ENCODE peak calls at places on chromosomes 6 and 20, in nine cellular contexts. W is kidney; I is aorta; U is colonic mucosa; C is CD4-positive, alpha-beta memory T cell; P is body of pancreas; S is keratinocyte; T is cardiac muscle cell; V is HL-60. R is an unnamed sample.
A peak's percentile ranks its signal among the peaks of the same experiment; 100 is the strongest.

GRCh38 chr6:135586844-135587243 is 89.3 kb upstream of the AHI1 start:
- DNase-seq in W (no peak), I (no peak), U (no peak), C (peak; percentile 28), P (no peak), S (no peak), T (peak; percentile 42), V (no peak), R (no peak)

GRCh38 chr20:10217517-10218410 is 866 bp upstream of the SNAP25 start:
- DNase-seq in W (peak; percentile 85), I (peak; percentile 70), U (no peak), C (no peak), P (peak; percentile 43), S (no peak), T (peak; percentile 99), V (no peak), R (no peak)

GRCh38 chr6:146770965-146771735 is 172.4 kb downstream of the ADGB start:
- DNase-seq in W (peak; percentile 65), I (peak; percentile 75), U (no peak), C (peak; percentile 64), P (peak; percentile 7), S (no peak), T (peak; percentile 13), V (peak; percentile 97), R (peak; percentile 22)

GRCh38 chr6:128112494-128112893 is 211.6 kb upstream of the THEMIS start:
- DNase-seq in W (no peak), I (no peak), U (no peak), C (peak; percentile 9), P (no peak), S (no peak), T (no peak), V (no peak), R (no peak)

GRCh38 chr20:59190509-59190908 is 26.9 kb downstream of the ZNF831 start:
- DNase-seq in W (no peak), I (no peak), U (peak; percentile 17), C (no peak), P (no peak), S (no peak), T (no peak), V (no peak), R (no peak)

GRCh38 chr20:58010666-58011065 is 217.8 kb downstream of the ANKRD60 start:
- DNase-seq in W (no peak), I (no peak), U (peak; percentile 16), C (no peak), P (no peak), S (no peak), T (no peak), V (no peak), R (no peak)

GRCh38 chr6:34391023-34391485 is 1.4 kb downstream of the NUDT3 start:
- DNase-seq in W (no peak), I (peak; percentile 59), U (peak; percentile 31), C (no peak), P (peak; percentile 36), S (no peak), T (peak; percentile 88), V (peak; percentile 70), R (no peak)

GRCh38 chr6:47138046-47138445 is 95.9 kb upstream of the ADGRF1 start:
- DNase-seq in W (no peak), I (no peak), U (no peak), C (no peak), P (no peak), S (no peak), T (no peak), V (no peak), R (no peak)

GRCh38 chr6:31729515-31729978 is 448 bp upstream of the DDAH2 start:
- DNase-seq in W (peak; percentile 97), I (peak; percentile 96), U (peak; percentile 97), C (peak; percentile 77), P (peak; percentile 87), S (no peak), T (peak; percentile 89), V (peak; percentile 83), R (peak; percentile 78)

GRCh38 chr6:36545767-36546663 is 1.3 kb downstream of the STK38 start:
- DNase-seq in W (no peak), I (no peak), U (peak; percentile 34), C (peak; percentile 27), P (no peak), S (no peak), T (peak; percentile 37), V (no peak), R (no peak)

GRCh38 chr6:5950448-5950847 is 56.3 kb downstream of the NRN1 start:
- DNase-seq in W (no peak), I (no peak), U (no peak), C (peak; percentile 4), P (peak; percentile 18), S (no peak), T (peak; percentile 2), V (no peak), R (no peak)

GRCh38 chr6:41940759-41941279 is 789 bp downstream of the CCND3 start:
- DNase-seq in W (peak; percentile 87), I (peak; percentile 63), U (peak; percentile 65), C (peak; percentile 53), P (peak; percentile 36), S (no peak), T (peak; percentile 45), V (peak; percentile 55), R (peak; percentile 76)

GRCh38 chr6:102994866-102995265 is 1601.4 kb downstream of the GRIK2 start:
- DNase-seq in W (no peak), I (no peak), U (no peak), C (no peak), P (no peak), S (no peak), T (no peak), V (no peak), R (no peak)

GRCh38 chr6:116385911-116386310 is 15.2 kb downstream of the DSE start:
- DNase-seq in W (no peak), I (no peak), U (no peak), C (no peak), P (no peak), S (no peak), T (peak; percentile 21), V (no peak), R (no peak)

GRCh38 chr6:33204415-33205171 is at the start of gene HSD17B8:
- DNase-seq in W (peak; percentile 98), I (peak; percentile 96), U (peak; percentile 98), C (peak; percentile 80), P (peak; percentile 97), S (no peak), T (peak; percentile 94), V (peak; percentile 30), R (peak; percentile 89)

DNA sequence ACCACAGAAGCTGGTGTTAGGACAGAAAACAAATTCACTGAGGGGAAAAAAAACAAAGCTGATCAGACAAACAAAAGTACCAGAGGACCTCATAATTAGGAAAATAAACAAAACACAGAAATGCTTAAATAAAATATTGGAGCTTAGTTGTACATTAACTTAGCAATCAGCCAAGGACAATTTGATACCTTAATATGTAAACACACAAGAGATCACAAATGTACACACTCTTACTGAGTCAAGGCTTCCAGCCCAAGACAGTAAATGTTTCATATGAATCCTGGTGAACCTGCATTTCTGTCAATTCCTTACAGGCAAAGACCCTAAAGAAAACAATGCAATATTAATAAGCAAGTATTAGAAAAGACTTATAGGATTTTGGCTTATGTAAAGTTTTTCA is 62.0 kb upstream of the SPTLC3 start:
- DNase-seq in W (no peak), I (no peak), U (no peak), C (no peak), P (no peak), S (no peak), T (no peak), V (no peak), R (no peak)
- H3K4me3 ChIP-seq in W (no peak overlapping the region), I (no peak overlapping the region), U (no peak overlapping the region), C (no peak overlapping the region), P (no peak overlapping the region), S (no peak overlapping the region), T (no peak overlapping the region), V (no peak overlapping the region), R (no peak overlapping the region)

GRCh38 chr20:47256665-47257236 is 99.7 kb downstream of the ZMYND8 start:
- DNase-seq in W (no peak), I (no peak), U (no peak), C (no peak), P (no peak), S (no peak), T (no peak), V (no peak), R (no peak)
- H3K27ac ChIP-seq in W (no peak overlapping the region), I (no peak overlapping the region), U (no peak overlapping the region), C (no peak overlapping the region), P (no peak overlapping the region), S (no peak overlapping the region), T (peak overlapping the region; percentile 3), V (no peak overlapping the region), R (no peak overlapping the region)

DNA sequence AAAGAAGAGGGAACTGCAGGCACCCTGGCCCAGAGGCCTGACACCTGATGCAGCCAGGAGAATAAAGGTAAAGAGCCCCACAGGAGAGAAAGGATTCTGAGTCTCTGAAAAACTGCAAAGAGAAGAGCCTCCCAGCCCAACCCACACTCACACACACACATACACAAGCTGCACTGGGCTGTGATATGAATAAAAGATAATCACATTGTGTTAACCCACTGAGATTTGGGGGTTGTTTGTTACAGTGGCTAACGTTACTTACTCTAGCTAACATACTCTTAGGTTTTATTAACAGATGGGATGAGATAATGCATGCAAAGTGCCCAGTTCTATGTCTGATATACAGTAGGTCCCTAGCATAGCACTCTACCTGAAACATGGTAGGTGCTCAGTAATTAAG is 554.4 kb downstream of the CD83 start:
- DNase-seq in W (no peak), I (no peak), U (no peak), C (no peak), P (no peak), S (no peak), T (no peak), V (no peak), R (no peak)
- H3K4me3 ChIP-seq in W (no peak overlapping the region), I (no peak overlapping the region), U (no peak overlapping the region), C (no peak overlapping the region), P (no peak overlapping the region), S (no peak overlapping the region), T (no peak overlapping the region), V (no peak overlapping the region), R (no peak overlapping the region)

GRCh38 chr6:45589367-45589766 is 211.6 kb upstream of the SUPT3H start:
- DNase-seq in W (no peak), I (no peak), U (no peak), C (no peak), P (no peak), S (no peak), T (no peak), V (no peak), R (no peak)
- H3K27ac ChIP-seq in W (peak overlapping the region; percentile 5), I (no peak overlapping the region), U (no peak overlapping the region), C (no peak overlapping the region), P (no peak overlapping the region), S (peak overlapping the region; percentile 86), T (no peak overlapping the region), V (no peak overlapping the region), R (no peak overlapping the region)